ENCODE peak calls at places on chromosome 15, in five cellular contexts. One of them, this sample, is unnamed.

GRCh38 chr15:43769584-43770228 is 7.1 kb downstream of the ELL3 start:
- DNase-seq in B cell: peak
- DNase-seq in memory B cell: peak
- DNase-seq in OCI-M1: peak
- DNase-seq in fibroblast of gingiva: peak
- DNase-seq in this sample: peak

GRCh38 chr15:93110502-93111040 is 21.6 kb upstream of the RGMA start:
- DNase-seq in B cell: no peak
- DNase-seq in memory B cell: no peak
- DNase-seq in OCI-M1: no peak
- DNase-seq in fibroblast of gingiva: no peak
- DNase-seq in this sample: no peak

GRCh38 chr15:61033938-61034792 is 194.9 kb downstream of the RORA start:
- DNase-seq in B cell: no peak
- DNase-seq in memory B cell: no peak
- DNase-seq in OCI-M1: no peak
- DNase-seq in fibroblast of gingiva: no peak
- DNase-seq in this sample: peak

GRCh38 chr15:65069179-65069578 is 1.4 kb upstream of the RASL12 start:
- DNase-seq in B cell: no peak
- DNase-seq in memory B cell: no peak
- DNase-seq in OCI-M1: no peak
- DNase-seq in fibroblast of gingiva: peak
- DNase-seq in this sample: no peak

GRCh38 chr15:55250392-55250791 is 39.2 kb downstream of the RAB27A start:
- DNase-seq in B cell: no peak
- DNase-seq in memory B cell: no peak
- DNase-seq in OCI-M1: peak
- DNase-seq in fibroblast of gingiva: peak
- DNase-seq in this sample: peak

GRCh38 chr15:33344111-33344510 is 33.3 kb downstream of the RYR3 start:
- DNase-seq in B cell: no peak
- DNase-seq in memory B cell: no peak
- DNase-seq in OCI-M1: no peak
- DNase-seq in fibroblast of gingiva: no peak
- DNase-seq in this sample: peak

GRCh38 chr15:87733977-87734376 is 522.6 kb downstream of the NTRK3 start:
- DNase-seq in B cell: no peak
- DNase-seq in memory B cell: no peak
- DNase-seq in OCI-M1: no peak
- DNase-seq in fibroblast of gingiva: no peak
- DNase-seq in this sample: no peak

GRCh38 chr15:83365370-83365938 is 81.0 kb upstream of the BNC1 start:
- DNase-seq in B cell: no peak
- DNase-seq in memory B cell: no peak
- DNase-seq in OCI-M1: peak
- DNase-seq in fibroblast of gingiva: peak
- DNase-seq in this sample: peak

GRCh38 chr15:44427756-44428724 is 611 bp downstream of the CTDSPL2 start:
- DNase-seq in B cell: peak
- DNase-seq in memory B cell: no peak
- DNase-seq in OCI-M1: peak
- DNase-seq in fibroblast of gingiva: no peak
- DNase-seq in this sample: peak

GRCh38 chr15:28094732-28095521 is 4.2 kb downstream of the OCA2 start:
- DNase-seq in B cell: peak
- DNase-seq in memory B cell: peak
- DNase-seq in OCI-M1: no peak
- DNase-seq in fibroblast of gingiva: no peak
- DNase-seq in this sample: no peak

GRCh38 chr15:61621146-61621545 is 392.0 kb upstream of the RORA start:
- DNase-seq in B cell: peak
- DNase-seq in memory B cell: no peak
- DNase-seq in OCI-M1: peak
- DNase-seq in fibroblast of gingiva: no peak
- DNase-seq in this sample: no peak

GRCh38 chr15:69852482-69853275 is 245.0 kb downstream of the TLE3 start:
- DNase-seq in B cell: no peak
- DNase-seq in memory B cell: no peak
- DNase-seq in OCI-M1: no peak
- DNase-seq in fibroblast of gingiva: no peak
- DNase-seq in this sample: no peak

GRCh38 chr15:69093127-69093526 is 67.3 kb upstream of the GLCE start:
- DNase-seq in B cell: no peak
- DNase-seq in memory B cell: no peak
- DNase-seq in OCI-M1: peak
- DNase-seq in fibroblast of gingiva: no peak
- DNase-seq in this sample: no peak